ENCODE peak calls at places on chromosomes 3 and 15, in seven cellular contexts. Z, X, W, V, G, M and C are unnamed samples.

GRCh38 chr15:98282656-98283332 is 322.3 kb downstream of the ARRDC4 start:
- DNase-seq in Z (no peak), X (no peak), V (no peak), G (no peak), W (no peak), M (no peak), C (no peak)

GRCh38 chr3:30145281-30145680 is 461.1 kb upstream of the TGFBR2 start:
- DNase-seq in G (no peak), V (no peak), Z (no peak), X (no peak), W (no peak), M (no peak), C (no peak)

GRCh38 chr3:51282931-51283330 is 102.2 kb upstream of the MANF start:
- DNase-seq in Z (no peak), V (peak), M (no peak), G (no peak), X (no peak), W (peak), C (no peak)

GRCh38 chr3:46666471-46666845 is 27.0 kb downstream of the ALS2CL start:
- DNase-seq in X (no peak), Z (no peak), W (no peak), M (no peak), G (no peak), V (no peak), C (no peak)

GRCh38 chr3:10511809-10512494 is 6.6 kb upstream of the ATP2B2 start:
- DNase-seq in V (peak), M (no peak), X (no peak), W (peak), G (no peak), Z (no peak), C (no peak)

GRCh38 chr15:92653366-92653765 is 2.2 kb downstream of the FAM174B start:
- DNase-seq in V (no peak), M (no peak), W (no peak), G (no peak), Z (no peak), X (no peak), C (no peak)

GRCh38 chr15:100759698-100760356 is 119.8 kb upstream of the ALDH1A3 start:
- DNase-seq in M (no peak), V (peak), W (peak), Z (no peak), G (no peak), X (no peak), C (no peak)

GRCh38 chr3:147427796-147428195 is 18.6 kb downstream of the ZIC1 start:
- DNase-seq in G (no peak), V (no peak), W (no peak), M (no peak), X (no peak), Z (no peak), C (no peak)

GRCh38 chr3:42114130-42114529 is 23.0 kb downstream of the TRAK1 start:
- DNase-seq in W (no peak), V (no peak), Z (no peak), M (no peak), X (no peak), G (no peak), C (no peak)

GRCh38 chr3:143951351-143951971 is 20.2 kb upstream of the DIPK2A start:
- DNase-seq in M (peak), Z (no peak), V (peak), G (no peak), X (peak), W (peak), C (no peak)